ENCODE peak calls at places on chromosomes 11 and 22, in six cellular contexts. E, F, B, V, T and L are unnamed samples.
A peak's percentile ranks its signal among the peaks of the same experiment; 100 is the strongest.

GRCh38 chr11:61769169-61769920 is 16.9 kb downstream of the MYRF start:
- DNase-seq in E (no peak), F (peak; percentile 29), B (no peak), V (no peak), T (peak; percentile 48), L (no peak)

GRCh38 chr22:26903030-26903856 is 245.9 kb downstream of the MIAT start:
- DNase-seq in E (peak; percentile 56), F (no peak), B (peak; percentile 70), V (peak; percentile 63), T (no peak), L (peak; percentile 47)

GRCh38 chr11:19597194-19597593 is 115.4 kb upstream of the NAV2 start:
- DNase-seq in E (no peak), F (peak; percentile 53), B (no peak), V (no peak), T (peak; percentile 85), L (no peak)

GRCh38 chr11:69445131-69445470 is 36.4 kb upstream of the LINC01488 start:
- DNase-seq in E (no peak), F (no peak), B (no peak), V (no peak), T (no peak), L (no peak)

GRCh38 chr11:18958221-18958910 is 19.2 kb upstream of the MRGPRX1 start:
- DNase-seq in E (peak; percentile 57), F (no peak), B (no peak), V (peak; percentile 78), T (no peak), L (no peak)

GRCh38 chr11:47566166-47566546 is 757 bp downstream of the PTPMT1 start:
- DNase-seq in E (peak; percentile 48), F (peak; percentile 25), B (no peak), V (no peak), T (no peak), L (no peak)

GRCh38 chr11:91805293-91805692 is 419.3 kb upstream of the FAT3 start:
- DNase-seq in E (no peak), F (no peak), B (no peak), V (peak; percentile 79), T (no peak), L (no peak)

GRCh38 chr11:3667149-3668035 is 3.8 kb downstream of the CHRNA10 start:
- DNase-seq in E (no peak), F (no peak), B (no peak), V (no peak), T (no peak), L (no peak)

GRCh38 chr11:8801121-8801520 is 109.9 kb upstream of the AKIP1 start:
- DNase-seq in E (no peak), F (peak; percentile 22), B (no peak), V (peak; percentile 86), T (no peak), L (no peak)

GRCh38 chr22:34866081-34866480 is 199.9 kb upstream of the ISX start:
- DNase-seq in E (no peak), F (no peak), B (no peak), V (no peak), T (no peak), L (no peak)

GRCh38 chr11:118105657-118106305 is 19.0 kb upstream of the SMIM35 start:
- DNase-seq in E (no peak), F (no peak), B (no peak), V (no peak), T (no peak), L (no peak)

GRCh38 chr11:1866226-1866625 is 13.3 kb downstream of the LSP1 start:
- DNase-seq in E (no peak), F (no peak), B (no peak), V (no peak), T (no peak), L (no peak)

GRCh38 chr11:127620660-127621059 is 620.1 kb upstream of the KIRREL3 start:
- DNase-seq in E (no peak), F (peak; percentile 7), B (no peak), V (no peak), T (peak; percentile 53), L (no peak)

GRCh38 chr22:26753125-26753862 is 95.9 kb downstream of the MIAT start:
- DNase-seq in E (peak; percentile 44), F (no peak), B (no peak), V (peak; percentile 47), T (no peak), L (no peak)

GRCh38 chr11:107752954-107753822 is 41.3 kb upstream of the SLN start:
- DNase-seq in E (no peak), F (peak; percentile 10), B (no peak), V (no peak), T (no peak), L (no peak)

GRCh38 chr11:70212227-70212811 is 9.2 kb downstream of the FADD start:
- DNase-seq in E (peak; percentile 65), F (no peak), B (peak; percentile 61), V (peak; percentile 80), T (no peak), L (no peak)

GRCh38 chr11:6298605-6299004 is 21.7 kb downstream of the CAVIN3 start:
- DNase-seq in E (peak; percentile 93), F (peak; percentile 47), B (peak; percentile 81), V (peak; percentile 89), T (no peak), L (no peak)

GRCh38 chr11:113272281-113272680 is 42.1 kb upstream of the TTC12 start:
- DNase-seq in E (no peak), F (no peak), B (no peak), V (no peak), T (no peak), L (no peak)

GRCh38 chr11:131993291-131993690 is 622.9 kb downstream of the NTM start:
- DNase-seq in E (no peak), F (peak; percentile 54), B (no peak), V (no peak), T (peak; percentile 44), L (no peak)

GRCh38 chr22:38295863-38296262 is 21.4 kb downstream of the CSNK1E start:
- DNase-seq in E (no peak), F (no peak), B (no peak), V (no peak), T (no peak), L (no peak)

GRCh38 chr11:107116358-107116757 is 98.1 kb upstream of the GUCY1A2 start:
- DNase-seq in E (no peak), F (peak; percentile 20), B (no peak), V (no peak), T (no peak), L (no peak)

GRCh38 chr11:11998091-11998781 is 10.2 kb downstream of the DKK3 start:
- DNase-seq in E (no peak), F (peak; percentile 94), B (no peak), V (no peak), T (peak; percentile 95), L (no peak)

GRCh38 chr11:73055002-73055401 is 87.1 kb downstream of the FCHSD2 start:
- DNase-seq in E (no peak), F (no peak), B (no peak), V (no peak), T (no peak), L (no peak)

GRCh38 chr11:69562816-69563215 is 78.1 kb upstream of the CCND1 start:
- DNase-seq in E (no peak), F (no peak), B (no peak), V (no peak), T (no peak), L (no peak)

DNA sequence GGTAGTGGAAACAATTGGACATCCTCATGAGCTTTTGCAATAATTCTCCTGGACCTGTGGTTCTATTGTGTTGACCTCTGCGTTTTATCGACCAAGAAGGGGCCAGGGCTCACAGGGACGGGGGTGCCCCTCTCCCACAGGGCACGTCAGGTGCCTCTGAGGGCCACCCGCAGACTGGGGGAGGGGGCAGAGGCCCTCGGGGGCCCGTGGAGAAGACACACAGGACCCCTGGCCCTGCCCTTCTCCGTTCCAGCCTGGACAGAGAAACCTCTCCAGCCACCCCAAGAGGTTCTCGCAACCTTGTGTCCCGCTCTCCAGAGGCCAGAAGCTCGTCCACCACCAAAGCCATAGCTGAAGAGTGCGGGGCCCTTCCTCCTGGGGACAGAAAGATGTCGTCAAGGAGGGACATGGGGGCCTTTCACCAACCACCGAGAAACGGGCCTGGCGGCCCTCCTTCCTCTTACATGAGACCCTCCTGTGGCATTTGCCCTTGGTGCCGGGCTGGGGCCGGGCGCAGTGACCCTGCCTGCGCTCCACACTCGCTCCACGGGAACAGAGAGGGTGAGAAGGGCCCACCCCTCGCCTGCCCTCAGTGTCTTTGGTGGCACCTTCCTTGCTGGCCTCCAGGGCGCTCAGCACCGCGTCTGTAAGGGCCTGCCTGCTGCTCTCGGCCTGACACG is 57.3 kb downstream of the GRAMD4 start:
- DNase-seq in E (no peak), F (no peak), B (no peak), V (no peak), T (no peak), L (no peak)
- H2BK15ac ChIP-seq in E (no peak overlapping the region), F (no peak overlapping the region), B (no peak overlapping the region), V (no peak overlapping the region), T (no peak overlapping the region), L (no peak overlapping the region)

DNA sequence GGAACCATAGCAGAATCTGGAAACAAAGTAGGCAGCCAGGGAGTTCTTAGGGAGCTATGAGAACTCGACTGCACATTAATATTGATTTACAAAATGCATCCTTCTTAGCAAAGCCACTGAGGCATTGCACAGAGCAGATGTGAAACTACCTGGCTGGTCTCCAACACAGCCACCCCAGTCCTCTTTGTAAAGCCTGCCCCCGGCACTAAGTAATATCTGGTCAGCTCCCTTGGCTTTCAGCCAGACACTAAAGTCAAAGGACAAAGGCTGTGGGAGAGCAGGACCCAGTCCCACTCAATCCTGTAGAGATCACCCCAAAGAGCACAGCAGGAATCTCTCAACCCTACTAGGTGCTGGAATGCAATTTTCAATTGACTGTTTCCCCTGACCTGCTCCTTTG is 12.8 kb downstream of the XRRA1 start:
- DNase-seq in E (no peak), F (no peak), B (no peak), V (no peak), T (no peak), L (no peak)
- H2BK15ac ChIP-seq in E (no peak overlapping the region), F (no peak overlapping the region), B (no peak overlapping the region), V (no peak overlapping the region), T (no peak overlapping the region), L (no peak overlapping the region)

GRCh38 chr22:24473278-24473677 is 21.9 kb upstream of the UPB1 start:
- DNase-seq in E (no peak), F (no peak), B (no peak), V (no peak), T (no peak), L (no peak)
- H2BK15ac ChIP-seq in E (no peak overlapping the region), F (no peak overlapping the region), B (no peak overlapping the region), V (peak overlapping the region; percentile 67), T (peak overlapping the region; percentile 38), L (no peak overlapping the region)

GRCh38 chr11:35177370-35177769 is 38.4 kb downstream of the CD44 start:
- DNase-seq in E (no peak), F (peak; percentile 62), B (no peak), V (no peak), T (peak; percentile 68), L (no peak)
- H2BK15ac ChIP-seq in E (no peak overlapping the region), F (no peak overlapping the region), B (no peak overlapping the region), V (no peak overlapping the region), T (no peak overlapping the region), L (no peak overlapping the region)